ENCODE peak calls at places on chromosomes 4 and X, in six cellular contexts. E is neuronal stem cell, G is ascending aorta, W is mesendoderm, R is osteoblast, O is Peyer's patch. F is an unnamed sample.

GRCh38 chr4:142683997-142684396 is 162.1 kb downstream of the INPP4B start:
- DNase-seq in E (no peak), R (no peak), W (no peak), O (no peak), G (no peak), F (no peak)

GRCh38 chr4:185839204-185839712 is 27.3 kb upstream of the SORBS2 start:
- DNase-seq in W (peak; percentile 99), E (peak; percentile 71), G (peak; percentile 82), R (peak; percentile 92), O (no peak), F (no peak)

GRCh38 chrX:41590641-41591040 is 98.1 kb upstream of the GPR34 start:
- DNase-seq in W (no peak), G (no peak), O (no peak), R (no peak), E (no peak), F (no peak)

GRCh38 chrX:110162867-110163266 is 155.0 kb downstream of the AMMECR1 start:
- DNase-seq in G (no peak), O (no peak), W (no peak), R (no peak), E (no peak), F (no peak)

GRCh38 chr4:120658772-120659171 is 263.8 kb downstream of the PRDM5 start:
- DNase-seq in R (no peak), E (no peak), O (no peak), G (no peak), W (no peak), F (no peak)

GRCh38 chrX:19761554-19762295 is 125.7 kb downstream of the SH3KBP1 start:
- DNase-seq in G (no peak), W (no peak), E (no peak), O (no peak), R (no peak), F (no peak)

GRCh38 chr4:138175337-138175794 is 66.8 kb downstream of the SLC7A11 start:
- DNase-seq in R (no peak), O (no peak), G (no peak), W (no peak), E (no peak), F (no peak)

GRCh38 chr4:187416236-187416635 is 579.3 kb upstream of the ZFP42 start:
- DNase-seq in R (no peak), W (no peak), O (no peak), G (no peak), E (no peak), F (no peak)

GRCh38 chr4:38672247-38673071 is 8.5 kb downstream of the KLF3 start:
- DNase-seq in G (no peak), W (peak; percentile 75), E (peak; percentile 65), R (peak; percentile 62), O (no peak), F (no peak)

GRCh38 chr4:88177981-88178632 is 19.7 kb upstream of the ABCG2 start:
- DNase-seq in W (peak; percentile 98), E (no peak), O (peak; percentile 65), G (peak; percentile 66), R (peak; percentile 80), F (no peak)

GRCh38 chr4:1395941-1396805 is 10.1 kb downstream of the NKX1-1 start:
- DNase-seq in E (no peak), W (no peak), O (no peak), R (peak; percentile 56), G (no peak), F (no peak)

GRCh38 chr4:124105212-124105611 is 607.3 kb downstream of the ANKRD50 start:
- DNase-seq in W (peak; percentile 7), E (no peak), R (peak; percentile 3), G (no peak), O (no peak), F (no peak)

GRCh38 chrX:118536687-118537461 is 41.3 kb downstream of the DOCK11 start:
- DNase-seq in O (peak; percentile 51), R (no peak), E (no peak), W (peak; percentile 50), G (no peak), F (no peak)

GRCh38 chr4:106809083-106809482 is 227.0 kb downstream of the DKK2 start:
- DNase-seq in G (no peak), R (no peak), O (no peak), E (no peak), W (peak; percentile 71), F (no peak)

GRCh38 chr4:155007660-155008176 is 200.7 kb upstream of the NPY2R start:
- DNase-seq in W (no peak), R (no peak), G (no peak), E (no peak), O (no peak), F (no peak)

GRCh38 chr4:8328866-8329559 is 59.5 kb downstream of the HTRA3 start:
- DNase-seq in R (peak; percentile 19), W (no peak), E (no peak), O (no peak), G (peak; percentile 59), F (no peak)

GRCh38 chr4:15774020-15774420 is 4.1 kb upstream of the CD38 start:
- DNase-seq in G (no peak), E (no peak), W (peak; percentile 15), O (no peak), R (no peak), F (no peak)

GRCh38 chr4:114263233-114263632 is 283.8 kb upstream of the ARSJ start:
- DNase-seq in E (no peak), R (no peak), W (no peak), O (no peak), G (no peak), F (no peak)

GRCh38 chr4:168907119-168907698 is 102.8 kb downstream of the CBR4 start:
- DNase-seq in W (no peak), O (no peak), R (no peak), E (no peak), G (no peak), F (no peak)

GRCh38 chr4:3659131-3659530 is 107.1 kb upstream of the ADRA2C start:
- DNase-seq in O (no peak), E (no peak), R (no peak), W (no peak), G (no peak), F (no peak)

GRCh38 chr4:3655485-3656429 is 110.4 kb upstream of the ADRA2C start:
- DNase-seq in E (no peak), G (no peak), R (no peak), O (no peak), W (peak; percentile 42), F (no peak)

GRCh38 chr4:3660086-3660927 is 105.9 kb upstream of the ADRA2C start:
- DNase-seq in R (no peak), G (no peak), E (peak; percentile 29), O (no peak), W (no peak), F (peak; percentile 42)

GRCh38 chr4:3656441-3657376 is 109.5 kb upstream of the ADRA2C start:
- DNase-seq in E (no peak), W (no peak), R (no peak), O (no peak), G (no peak), F (no peak)

GRCh38 chr4:3657917-3658913 is 108.0 kb upstream of the ADRA2C start:
- DNase-seq in E (no peak), W (no peak), R (peak; percentile 100), G (peak; percentile 96), O (no peak), F (no peak)
- H3K27ac ChIP-seq in E (no peak overlapping the region), W (no peak overlapping the region), R (peak overlapping the region; percentile 86), G (peak overlapping the region; percentile 97), O (peak overlapping the region; percentile 48), F (no peak overlapping the region)

GRCh38 chrX:21883258-21883657 is 27.5 kb downstream of the YY2 start:
- DNase-seq in W (no peak), G (no peak), O (no peak), E (no peak), R (no peak), F (no peak)
- H3K27ac ChIP-seq in W (no peak overlapping the region), G (no peak overlapping the region), O (no peak overlapping the region), E (no peak overlapping the region), R (no peak overlapping the region), F (no peak overlapping the region)

GRCh38 chr4:23034726-23035125 is 342.0 kb downstream of the GBA3 start:
- DNase-seq in G (no peak), O (no peak), W (no peak), R (no peak), E (no peak), F (no peak)

GRCh38 chr4:23036921-23037495 is 344.3 kb downstream of the GBA3 start:
- DNase-seq in G (no peak), O (no peak), W (no peak), E (no peak), R (peak; percentile 32), F (no peak)

GRCh38 chr4:23038626-23039245 is 346.0 kb downstream of the GBA3 start:
- DNase-seq in G (no peak), O (no peak), R (no peak), W (no peak), E (no peak), F (no peak)

GRCh38 chr4:23035521-23036056 is 342.9 kb downstream of the GBA3 start:
- DNase-seq in O (no peak), R (no peak), W (no peak), E (no peak), G (no peak), F (no peak)

DNA sequence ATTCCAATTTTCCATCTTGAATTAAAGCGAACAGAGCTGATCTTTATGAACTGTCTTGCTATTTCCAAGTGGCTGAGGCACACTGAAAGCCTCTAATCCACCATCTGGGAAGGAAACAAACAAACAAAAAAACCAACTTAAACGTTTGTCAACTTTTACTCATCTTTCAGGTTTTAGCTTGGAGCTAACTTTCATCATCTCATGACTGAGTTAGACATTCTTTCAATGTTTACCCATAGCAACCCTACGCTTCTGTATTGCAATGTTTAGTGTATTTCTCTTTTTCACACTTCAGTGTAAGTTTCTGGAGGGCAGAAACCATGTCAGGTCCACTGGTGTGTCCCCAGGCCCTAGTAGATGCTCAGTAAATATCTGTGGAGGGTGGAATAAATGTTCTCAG is 343.8 kb downstream of the GBA3 start:
- DNase-seq in G (no peak), R (no peak), E (no peak), W (no peak), O (no peak), F (no peak)
- H3K27ac ChIP-seq in G (no peak overlapping the region), R (no peak overlapping the region), E (no peak overlapping the region), W (no peak overlapping the region), O (no peak overlapping the region), F (no peak overlapping the region)

GRCh38 chr4:22515145-22515887 is 550 bp downstream of the ADGRA3 start:
- DNase-seq in R (peak; percentile 94), W (peak; percentile 88), E (peak; percentile 60), O (peak; percentile 77), G (peak; percentile 77), F (no peak)

GRCh38 chr4:22515888-22516541 is at the start of gene ADGRA3:
- DNase-seq in O (peak; percentile 73), G (peak; percentile 83), E (peak; percentile 80), R (peak; percentile 96), W (peak; percentile 86), F (peak; percentile 66)

GRCh38 chr4:22514001-22514400 is 1.9 kb downstream of the ADGRA3 start:
- DNase-seq in E (no peak), R (peak; percentile 91), O (no peak), G (no peak), W (no peak), F (no peak)

GRCh38 chr4:22512306-22512705 is 3.6 kb downstream of the ADGRA3 start:
- DNase-seq in E (no peak), W (no peak), R (no peak), G (no peak), O (no peak), F (no peak)

DNA sequence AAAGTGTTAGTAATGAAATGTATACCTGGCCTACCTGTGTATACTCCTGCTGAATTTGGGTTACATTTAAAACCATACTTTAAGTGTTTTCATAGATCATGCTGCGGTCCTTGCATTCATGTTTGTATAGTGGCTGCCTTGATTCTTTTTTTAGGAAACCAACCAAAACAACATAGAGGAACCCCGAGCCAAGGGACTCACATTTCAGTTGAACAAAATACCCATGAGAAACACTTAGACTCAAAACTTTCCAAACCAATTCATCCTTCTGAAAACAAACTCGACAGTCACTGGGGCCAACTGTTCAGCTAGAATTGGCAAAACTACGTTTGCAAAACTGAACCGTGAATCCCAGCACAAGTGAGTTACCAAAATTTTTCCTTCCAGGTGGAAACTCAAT is 1.4 kb downstream of the ADGRA3 start:
- DNase-seq in R (peak; percentile 94), O (no peak), G (no peak), E (no peak), W (no peak), F (no peak)
- H3K27ac ChIP-seq in R (peak overlapping the region; percentile 80), O (peak overlapping the region; percentile 82), G (peak overlapping the region; percentile 22), E (no peak overlapping the region), W (no peak overlapping the region), F (no peak overlapping the region)

F was measured in substantia nigra.